ENCODE peak calls at places on chromosome 14, in seven cellular contexts. V is thoracic aorta, F is OCI-LY7, Z is heart right ventricle, B is DND-41, S is body of pancreas, M is thyroid gland. I is an unnamed sample. For H3K4me1, the result is how much of the 10 kb centered on the place peaks cover.

GRCh38 chr14:57831981-57832380 is 33.9 kb downstream of the SLC35F4 start:
- DNase-seq in S (no peak), B (peak), M (peak), Z (no peak), V (no peak), F (peak), I (no peak)

GRCh38 chr14:61537567-61538463 is 157.5 kb upstream of the HIF1A start:
- DNase-seq in M (peak), B (no peak), F (peak), Z (no peak), V (no peak), S (peak), I (peak)

GRCh38 chr14:61186341-61186740 is 94.8 kb downstream of the TMEM30B start:
- DNase-seq in F (no peak), Z (no peak), S (no peak), B (no peak), M (no peak), V (no peak), I (no peak)

GRCh38 chr14:76810953-76811400 is 1.7 kb downstream of the ANGEL1 start:
- DNase-seq in Z (no peak), B (no peak), F (peak), M (no peak), V (no peak), S (peak), I (peak)

GRCh38 chr14:90522585-90523191 is 125.9 kb downstream of the CALM1 start:
- DNase-seq in M (peak), F (no peak), V (no peak), S (peak), B (no peak), Z (no peak), I (no peak)

GRCh38 chr14:65478596-65478995 is 66.1 kb downstream of the FUT8 start:
- DNase-seq in M (no peak), B (no peak), Z (no peak), S (no peak), V (no peak), F (no peak), I (peak)

GRCh38 chr14:37991027-37991426 is 216.7 kb upstream of the SSTR1 start:
- DNase-seq in M (no peak), V (no peak), Z (no peak), B (no peak), F (peak), S (no peak), I (no peak)

GRCh38 chr14:58272589-58273372 is 25.6 kb upstream of the ARID4A start:
- DNase-seq in B (no peak), Z (no peak), F (peak), M (peak), V (no peak), S (peak), I (peak)

GRCh38 chr14:98242903-98243302 is 1029.1 kb downstream of the BCL11B start:
- DNase-seq in S (no peak), Z (no peak), V (no peak), B (no peak), M (no peak), F (no peak), I (no peak)

GRCh38 chr14:37246427-37246829 is 48.7 kb downstream of the MIPOL1 start:
- DNase-seq in M (no peak), V (no peak), B (no peak), F (peak), S (no peak), Z (no peak), I (peak)

GRCh38 chr14:89794096-89794495 is 160.4 kb downstream of the EFCAB11 start:
- DNase-seq in M (no peak), Z (peak), V (no peak), S (peak), B (no peak), F (no peak), I (no peak)

GRCh38 chr14:31926123-31926522 is 151.0 kb upstream of the ARHGAP5 start:
- DNase-seq in Z (no peak), M (no peak), B (no peak), F (peak), V (no peak), S (no peak), I (no peak)

GRCh38 chr14:52051251-52051650 is 17.6 kb downstream of the NID2 start:
- DNase-seq in V (no peak), S (no peak), B (no peak), M (no peak), F (no peak), Z (no peak), I (no peak)

GRCh38 chr14:72439707-72440106 is 454.2 kb downstream of the DPF3 start:
- DNase-seq in V (no peak), Z (no peak), F (no peak), M (no peak), B (peak), S (no peak), I (no peak)

GRCh38 chr14:95761436-95761835 is 47.5 kb upstream of the TCL1A start:
- DNase-seq in S (no peak), Z (no peak), M (no peak), F (no peak), V (no peak), B (no peak), I (no peak)

GRCh38 chr14:34181308-34181707 is 230.4 kb upstream of the EGLN3 start:
- DNase-seq in M (no peak), B (no peak), F (no peak), V (no peak), S (no peak), Z (no peak), I (no peak)

GRCh38 chr14:92037989-92038388 is 1.9 kb downstream of the TRIP11 start:
- DNase-seq in Z (no peak), B (no peak), M (no peak), S (no peak), F (no peak), V (no peak), I (no peak)

GRCh38 chr14:37622231-37622923 is 26.9 kb downstream of the TTC6 start:
- DNase-seq in V (no peak), S (no peak), M (no peak), F (no peak), B (no peak), Z (no peak), I (no peak)

GRCh38 chr14:60753264-60754126 is 18.9 kb downstream of the MNAT1 start:
- DNase-seq in S (no peak), Z (no peak), B (peak), V (no peak), M (no peak), F (no peak), I (no peak)

GRCh38 chr14:20848955-20849570 is 42.1 kb upstream of the RNASE3 start:
- DNase-seq in V (no peak), B (no peak), S (peak), M (no peak), F (no peak), Z (no peak), I (peak)

GRCh38 chr14:53663709-53664108 is 292.9 kb downstream of the BMP4 start:
- DNase-seq in V (no peak), B (no peak), Z (peak), S (no peak), F (no peak), M (no peak), I (peak)

GRCh38 chr14:51834218-51834617 is 26.2 kb upstream of the GNG2 start:
- DNase-seq in S (peak), B (no peak), Z (no peak), M (no peak), F (no peak), V (no peak), I (no peak)

GRCh38 chr14:74794947-74795346 is 31.8 kb downstream of the YLPM1 start:
- DNase-seq in S (no peak), M (no peak), V (no peak), F (no peak), Z (no peak), B (no peak), I (no peak)

GRCh38 chr14:31944256-31945073 is 132.6 kb upstream of the ARHGAP5 start:
- DNase-seq in F (no peak), V (no peak), S (no peak), Z (no peak), M (no peak), B (no peak), I (peak)

GRCh38 chr14:58787601-58788000 is 149.8 kb downstream of the DACT1 start:
- DNase-seq in F (no peak), M (no peak), B (no peak), S (no peak), V (no peak), Z (no peak), I (no peak)

GRCh38 chr14:61696753-61697318 is 1.5 kb downstream of the HIF1A start:
- DNase-seq in M (no peak), F (no peak), B (no peak), Z (no peak), V (no peak), S (no peak), I (no peak)

GRCh38 chr14:58992935-58993334 is 195.5 kb upstream of the DAAM1 start:
- DNase-seq in V (no peak), M (no peak), F (no peak), Z (no peak), B (no peak), S (no peak), I (no peak)

GRCh38 chr14:75535164-75535898 is 13.1 kb downstream of the BATF start:
- DNase-seq in S (no peak), B (no peak), M (no peak), V (no peak), F (no peak), Z (no peak), I (no peak)

GRCh38 chr14:82872494-82872893 is 1338.8 kb upstream of the SEL1L start:
- DNase-seq in F (peak), S (peak), M (no peak), V (no peak), Z (no peak), B (no peak), I (no peak)

GRCh38 chr14:96037891-96038557 is 1.1 kb upstream of the C14orf132 start:
- DNase-seq in V (peak), S (peak), M (peak), F (no peak), B (no peak), Z (peak), I (no peak)

GRCh38 chr14:89549381-89550102 is 132.5 kb upstream of the FOXN3 start:
- DNase-seq in Z (no peak), V (no peak), S (no peak), B (no peak), M (no peak), F (no peak), I (peak)

DNA sequence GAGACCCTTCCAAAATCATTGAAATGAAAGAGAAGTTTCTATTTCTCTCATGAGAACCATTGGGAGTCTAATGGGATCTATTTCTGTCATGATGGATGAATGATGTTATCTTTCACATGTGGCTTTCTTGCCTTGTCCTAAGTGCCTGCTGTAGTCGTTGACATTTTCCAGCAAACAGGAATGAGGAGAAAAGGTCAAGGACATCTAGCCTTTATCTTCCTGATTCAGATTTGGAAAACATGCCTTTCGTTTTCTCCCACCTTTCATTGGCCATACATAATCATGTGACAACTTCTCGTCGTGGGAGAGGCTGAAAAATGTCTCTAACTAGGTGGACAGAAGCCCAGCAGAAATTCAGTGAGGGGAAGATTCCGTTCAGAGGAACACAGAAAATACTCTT is 94.5 kb downstream of the PCNX1 start:
- DNase-seq in M (no peak), F (no peak), S (no peak), Z (no peak), V (no peak), B (no peak), I (no peak)
- H3K4me3 ChIP-seq in M (no peak), F (no peak), S (no peak), Z (no peak), V (no peak), B (no peak), I (no peak)

GRCh38 chr14:97187916-97188315 is 390.7 kb downstream of the VRK1 start:
- DNase-seq in B (no peak), Z (no peak), M (no peak), S (no peak), V (no peak), F (no peak), I (no peak)

GRCh38 chr14:97180304-97181200 is 383.4 kb downstream of the VRK1 start:
- DNase-seq in F (no peak), B (no peak), S (no peak), M (no peak), V (no peak), Z (no peak), I (no peak)

GRCh38 chr14:97179573-97179972 is 382.4 kb downstream of the VRK1 start:
- DNase-seq in V (no peak), S (no peak), M (no peak), B (peak), Z (no peak), F (no peak), I (no peak)

GRCh38 chr14:97185186-97185585 is 388.0 kb downstream of the VRK1 start:
- DNase-seq in S (no peak), F (peak), B (no peak), M (no peak), Z (no peak), V (no peak), I (no peak)
- TF ChIP-seq CTCF in S (no peak), F (peak), B (peak), M (no peak), Z (no peak), V (no peak), I (peak)

GRCh38 chr14:23093104-23093503 is 1.8 kb downstream of the ACIN1 start:
- DNase-seq in S (no peak), F (no peak), B (no peak), M (no peak), Z (no peak), V (no peak), I (no peak)
- H3K4me1 ChIP-seq in S (under half), F (under half), B (under half), M (under half), Z (under half), V (under half), I (under half)

DNA sequence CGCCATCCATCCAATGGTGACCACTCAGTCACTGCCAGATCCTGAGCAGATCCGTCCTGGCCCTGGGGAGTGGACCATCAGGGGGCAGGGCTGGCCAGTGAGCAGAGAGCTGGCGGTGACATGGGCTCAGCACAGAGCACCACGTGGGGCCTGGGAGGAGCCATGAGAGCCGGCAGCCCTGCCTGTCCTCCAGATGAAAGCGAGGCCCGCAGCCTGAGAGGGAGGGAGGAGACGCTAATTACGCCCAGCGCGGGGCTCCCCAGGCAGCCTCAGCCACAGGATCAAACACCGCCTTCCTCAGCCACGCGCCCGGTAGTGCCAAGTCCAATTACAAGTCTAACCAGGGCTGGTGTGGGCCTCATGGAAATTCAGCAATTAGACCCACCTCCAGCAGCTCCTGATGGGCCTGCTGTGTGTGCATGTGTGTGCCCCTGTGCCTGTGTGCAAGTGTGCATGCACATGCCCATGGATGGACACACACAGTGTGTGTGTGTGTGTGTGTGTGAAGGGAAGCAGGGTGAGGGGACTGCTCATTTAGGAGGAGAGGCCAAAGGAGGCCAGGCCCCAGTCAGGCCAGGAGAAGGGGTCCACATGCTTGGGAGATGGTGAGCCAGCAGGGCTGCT is 68.0 kb downstream of the KIF26A start:
- DNase-seq in B (peak), M (no peak), Z (no peak), V (no peak), F (no peak), S (peak), I (no peak)
- H3K4me3 ChIP-seq in B (no peak), M (no peak), Z (no peak), V (no peak), F (no peak), S (no peak), I (no peak)

GRCh38 chr14:69285661-69286255 is 25.8 kb downstream of the GALNT16 start:
- DNase-seq in F (no peak), V (no peak), Z (no peak), S (no peak), M (no peak), B (no peak), I (no peak)

GRCh38 chr14:69289811-69290520 is 30.0 kb downstream of the GALNT16 start:
- DNase-seq in M (no peak), F (no peak), V (no peak), B (no peak), Z (no peak), S (no peak), I (no peak)

GRCh38 chr14:69287096-69287991 is 27.4 kb downstream of the GALNT16 start:
- DNase-seq in M (peak), F (no peak), V (no peak), S (no peak), Z (no peak), B (no peak), I (peak)

GRCh38 chr14:69288956-69289705 is 29.2 kb downstream of the GALNT16 start:
- DNase-seq in V (no peak), M (no peak), F (no peak), B (no peak), Z (no peak), S (no peak), I (no peak)

GRCh38 chr14:69288001-69288771 is 28.2 kb downstream of the GALNT16 start:
- DNase-seq in F (no peak), B (no peak), S (peak), V (no peak), Z (no peak), M (peak), I (peak)
- TF ChIP-seq CTCF in F (peak), B (no peak), S (peak), V (no peak), Z (peak), M (peak), I (peak)

GRCh38 chr14:55026793-55027560 is at the start of the genes SOCS4 and WDHD1:
- DNase-seq in B (peak), F (peak), Z (peak), V (peak), S (peak), M (peak), I (peak)
- H3K4me1 ChIP-seq in B (half or more), F (under half), Z (under half), V (under half), S (under half), M (under half), I (under half)

GRCh38 chr14:63542231-63542999 is 762 bp downstream of the PPP2R5E start:
- DNase-seq in S (peak), M (peak), B (peak), V (no peak), Z (no peak), F (peak), I (no peak)

GRCh38 chr14:63545431-63545830 is 2.3 kb upstream of the PPP2R5E start:
- DNase-seq in Z (no peak), F (no peak), V (no peak), B (no peak), S (no peak), M (no peak), I (no peak)

GRCh38 chr14:63543000-63543825 is at the start of gene PPP2R5E:
- DNase-seq in F (peak), V (peak), S (peak), Z (peak), B (peak), M (peak), I (peak)

GRCh38 chr14:63543826-63544320 is 696 bp upstream of the PPP2R5E start:
- DNase-seq in F (no peak), B (no peak), Z (no peak), V (no peak), M (no peak), S (peak), I (no peak)

GRCh38 chr14:63544641-63545234 is 1.6 kb upstream of the PPP2R5E start:
- DNase-seq in V (no peak), B (no peak), Z (no peak), S (peak), M (no peak), F (peak), I (no peak)
- H3K4me3 ChIP-seq in V (peak), B (peak), Z (peak), S (no peak), M (no peak), F (peak), I (no peak)

DNA sequence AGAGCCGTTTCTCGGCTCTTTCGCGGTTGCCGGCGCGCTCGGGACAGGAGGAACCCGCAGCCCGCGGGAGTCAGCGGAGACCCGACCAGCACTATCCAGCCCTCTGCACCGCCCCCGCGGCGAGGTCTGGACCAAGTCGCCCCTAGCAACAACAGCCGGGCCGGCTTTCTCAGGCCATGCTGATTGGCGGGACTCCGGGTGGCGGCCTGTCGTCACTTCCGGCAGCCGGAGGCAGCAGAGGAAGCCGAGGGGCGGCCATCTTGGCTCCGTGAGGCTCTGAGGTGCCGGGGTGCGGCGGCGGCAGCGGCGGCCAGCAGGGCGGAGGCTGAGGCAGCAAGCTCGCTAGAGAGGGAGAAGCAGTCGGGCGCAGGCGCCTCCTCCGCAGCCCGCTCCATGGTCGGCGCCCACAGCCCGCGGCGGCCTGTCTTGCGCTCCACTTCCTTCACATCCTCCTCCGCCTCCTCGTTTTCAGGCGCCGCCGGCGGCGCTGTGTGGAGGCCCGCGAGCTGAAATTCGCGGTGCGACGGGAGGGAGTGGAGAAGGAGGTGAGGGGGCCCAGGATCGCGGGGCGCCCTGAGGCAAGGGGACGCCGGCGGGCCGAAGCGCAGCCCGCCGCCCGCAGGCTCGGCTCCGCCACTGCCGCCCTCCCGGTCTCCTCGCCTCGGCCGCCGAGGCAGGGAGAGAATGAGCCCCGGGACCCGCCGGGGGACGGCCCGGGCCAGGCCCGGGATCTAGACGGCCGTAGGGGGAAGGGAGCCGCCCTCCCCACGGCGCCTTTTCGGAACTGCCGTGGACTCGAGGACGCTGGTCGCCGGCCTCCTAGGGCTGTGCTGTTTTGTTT is at the start of gene MARK3:
- DNase-seq in Z (peak), M (peak), S (peak), B (peak), V (peak), F (peak), I (peak)
- TF ChIP-seq CTCF in Z (peak), M (no peak), S (no peak), B (peak), V (peak), F (peak), I (no peak)